ENCODE peak calls at places on chromosomes 16 and 17, in nine cellular contexts. A is CD4-positive, alpha-beta memory T cell; G is activated CD4-positive, alpha-beta T cell treated with anti-CD3 and anti-CD28 coated beads, Interleukin-2, amount 50 U/mL, for 1 hour; V is astrocyte of the spinal cord; N is AG10803; O is naive B cell; P is LHCN-M2; M is stimulated activated CD4-positive, alpha-beta T cell treated with anti-CD3 and anti-CD28 coated beads, TNF-alpha, amount 100 ng/mL, for 1 hour; R is NCI-H460. U is an unnamed sample.

GRCh38 chr17:66507103-66507923 is 204.9 kb downstream of the PRKCA start:
- DNase-seq in A (no peak), G (no peak), V (peak; percentile 87), N (peak; percentile 75), O (no peak), P (peak; percentile 74), M (no peak), R (peak; percentile 38), U (peak; percentile 84)

GRCh38 chr17:79935845-79936470 is 96.7 kb upstream of the CBX4 start:
- DNase-seq in A (no peak), G (no peak), V (no peak), N (no peak), O (no peak), P (no peak), M (no peak), R (no peak), U (no peak)

GRCh38 chr16:84732674-84733352 is 33.0 kb downstream of the USP10 start:
- DNase-seq in A (no peak), G (no peak), V (no peak), N (no peak), O (no peak), P (no peak), M (no peak), R (peak; percentile 39), U (no peak)

GRCh38 chr16:85137323-85138072 is 25.2 kb upstream of the CIBAR2 start:
- DNase-seq in A (no peak), G (no peak), V (peak; percentile 83), N (peak; percentile 94), O (no peak), P (peak; percentile 82), M (no peak), R (peak; percentile 56), U (peak; percentile 95)

GRCh38 chr17:30263552-30264333 is 28.0 kb downstream of the BLMH start:
- DNase-seq in A (no peak), G (no peak), V (peak; percentile 54), N (no peak), O (no peak), P (no peak), M (no peak), R (no peak), U (peak; percentile 82)

GRCh38 chr17:17553217-17554195 is 38.0 kb downstream of the PEMT start:
- DNase-seq in A (no peak), G (no peak), V (no peak), N (no peak), O (no peak), P (no peak), M (no peak), R (no peak), U (no peak)

GRCh38 chr17:74330446-74330845 is 4.4 kb downstream of the KIF19 start:
- DNase-seq in A (no peak), G (no peak), V (no peak), N (no peak), O (no peak), P (no peak), M (no peak), R (no peak), U (no peak)

GRCh38 chr16:87461466-87461975 is 31.3 kb downstream of the ZCCHC14 start:
- DNase-seq in A (no peak), G (peak; percentile 12), V (peak; percentile 29), N (no peak), O (no peak), P (no peak), M (no peak), R (peak; percentile 69), U (peak; percentile 52)

GRCh38 chr16:67235816-67236547 is 9.1 kb downstream of the TMEM208 start:
- DNase-seq in A (peak; percentile 80), G (peak; percentile 54), V (no peak), N (no peak), O (no peak), P (no peak), M (peak; percentile 33), R (no peak), U (no peak)

GRCh38 chr16:47927330-47927729 is 228.5 kb downstream of the ABCC12 start:
- DNase-seq in A (no peak), G (no peak), V (peak; percentile 42), N (peak; percentile 18), O (no peak), P (no peak), M (no peak), R (no peak), U (peak; percentile 39)

GRCh38 chr17:71959129-71959528 is 161.7 kb upstream of the SOX9 start:
- DNase-seq in A (no peak), G (no peak), V (peak; percentile 13), N (peak; percentile 22), O (no peak), P (peak; percentile 17), M (no peak), R (peak; percentile 26), U (peak; percentile 42)

GRCh38 chr16:27314986-27315332 is 1.2 kb downstream of the IL4R start:
- DNase-seq in A (no peak), G (no peak), V (no peak), N (no peak), O (no peak), P (no peak), M (no peak), R (no peak), U (no peak)

GRCh38 chr16:49644143-49644460 is 211.8 kb downstream of the ZNF423 start:
- DNase-seq in A (no peak), G (no peak), V (peak; percentile 59), N (no peak), O (no peak), P (no peak), M (no peak), R (no peak), U (peak; percentile 51)

GRCh38 chr17:38693700-38694329 is 11.3 kb upstream of the MLLT6 start:
- DNase-seq in A (no peak), G (no peak), V (peak; percentile 25), N (peak; percentile 80), O (no peak), P (no peak), M (no peak), R (no peak), U (peak; percentile 55)

GRCh38 chr17:33218657-33219298 is 74.3 kb downstream of the ASIC2 start:
- DNase-seq in A (no peak), G (no peak), V (peak; percentile 35), N (peak; percentile 6), O (no peak), P (peak; percentile 3), M (no peak), R (no peak), U (no peak)

GRCh38 chr17:75601057-75601987 is 13.7 kb downstream of the MYO15B start:
- DNase-seq in A (peak; percentile 48), G (peak; percentile 65), V (no peak), N (peak; percentile 20), O (peak; percentile 31), P (peak; percentile 30), M (no peak), R (peak; percentile 64), U (peak; percentile 52)

GRCh38 chr17:38749222-38750043 is 1.3 kb upstream of the PCGF2 start:
- DNase-seq in A (no peak), G (no peak), V (peak; percentile 63), N (peak; percentile 50), O (no peak), P (peak; percentile 76), M (no peak), R (peak; percentile 76), U (peak; percentile 66)

GRCh38 chr17:82371333-82372062 is at the start of gene UTS2R:
- DNase-seq in A (no peak), G (no peak), V (no peak), N (no peak), O (no peak), P (no peak), M (no peak), R (no peak), U (no peak)

GRCh38 chr16:89476379-89476778 is 14.0 kb downstream of the ANKRD11 start:
- DNase-seq in A (no peak), G (no peak), V (no peak), N (no peak), O (no peak), P (no peak), M (no peak), R (no peak), U (no peak)

GRCh38 chr16:13098536-13098935 is 197.1 kb downstream of the SHISA9 start:
- DNase-seq in A (no peak), G (no peak), V (no peak), N (peak; percentile 42), O (no peak), P (peak; percentile 84), M (no peak), R (no peak), U (no peak)

GRCh38 chr16:16033208-16033717 is 83.8 kb downstream of the ABCC1 start:
- DNase-seq in A (peak; percentile 57), G (no peak), V (no peak), N (no peak), O (peak; percentile 12), P (no peak), M (no peak), R (no peak), U (peak; percentile 37)

GRCh38 chr17:69448431-69449102 is 34.1 kb downstream of the MAP2K6 start:
- DNase-seq in A (no peak), G (no peak), V (peak; percentile 57), N (no peak), O (no peak), P (no peak), M (no peak), R (no peak), U (peak; percentile 48)